ENCODE peak calls at places on chromosomes 16 and 17, in six cellular contexts. P is frontal cortex, M is HCEC 1CT, F is H4, S is heart right ventricle, J is Right ventricle myocardium superior. Z is an unnamed sample.

GRCh38 chr17:10604521-10604920 is 52.6 kb downstream of the MYH3 start:
- DNase-seq in P (no peak), M (no peak), F (no peak), S (no peak), J (no peak), Z (no peak)

GRCh38 chr17:43938838-43939182 is 3.5 kb downstream of the PPY start:
- DNase-seq in P (no peak), M (no peak), F (no peak), S (no peak), J (no peak), Z (no peak)

GRCh38 chr17:62986549-62986948 is 20.5 kb downstream of the TANC2 start:
- DNase-seq in P (no peak), M (no peak), F (no peak), S (no peak), J (no peak), Z (no peak)

GRCh38 chr16:85306071-85306792 is 194.0 kb upstream of the CIBAR2 start:
- DNase-seq in P (peak; percentile 51), M (peak; percentile 57), F (peak; percentile 92), S (peak; percentile 79), J (peak; percentile 92), Z (no peak)

GRCh38 chr16:27189335-27189972 is 13.9 kb upstream of the KDM8 start:
- DNase-seq in P (no peak), M (no peak), F (no peak), S (no peak), J (no peak), Z (no peak)

GRCh38 chr16:52471650-52472370 is 75.1 kb downstream of the TOX3 start:
- DNase-seq in P (no peak), M (no peak), F (peak; percentile 29), S (no peak), J (no peak), Z (no peak)

GRCh38 chr17:61574542-61575351 is 16.3 kb downstream of the NACA2 start:
- DNase-seq in P (no peak), M (peak; percentile 65), F (peak; percentile 65), S (no peak), J (no peak), Z (no peak)

GRCh38 chr17:21030375-21030774 is 12.4 kb downstream of the USP22 start:
- DNase-seq in P (no peak), M (no peak), F (no peak), S (no peak), J (no peak), Z (no peak)

GRCh38 chr17:50710650-50711049 is 2.9 kb upstream of the ANKRD40 start:
- DNase-seq in P (no peak), M (no peak), F (no peak), S (no peak), J (no peak), Z (no peak)

GRCh38 chr17:74453665-74454196 is 12.7 kb upstream of the CD300A start:
- DNase-seq in P (peak; percentile 89), M (no peak), F (no peak), S (no peak), J (no peak), Z (no peak)

GRCh38 chr17:31744541-31744951 is 114.5 kb downstream of the COPRS start:
- DNase-seq in P (no peak), M (no peak), F (peak; percentile 65), S (no peak), J (no peak), Z (no peak)

GRCh38 chr17:76075364-76076099 is 951 bp downstream of the GALR2 start:
- DNase-seq in P (peak; percentile 46), M (no peak), F (no peak), S (no peak), J (no peak), Z (no peak)

GRCh38 chr17:49926886-49927285 is 42.1 kb upstream of the DLX4 start:
- DNase-seq in P (no peak), M (no peak), F (no peak), S (peak; percentile 75), J (peak; percentile 83), Z (no peak)

GRCh38 chr17:55416470-55417052 is 5.1 kb downstream of the MMD start:
- DNase-seq in P (no peak), M (peak; percentile 44), F (no peak), S (no peak), J (no peak), Z (no peak)

GRCh38 chr17:64781810-64782555 is 119.9 kb upstream of the SMURF2 start:
- DNase-seq in P (no peak), M (no peak), F (no peak), S (no peak), J (no peak), Z (no peak)

GRCh38 chr17:77959926-77960521 is 1.5 kb downstream of the TNRC6C start:
- DNase-seq in P (no peak), M (no peak), F (no peak), S (no peak), J (no peak), Z (no peak)

GRCh38 chr17:77189148-77189547 is 48.4 kb downstream of the SEC14L1 start:
- DNase-seq in P (no peak), M (no peak), F (no peak), S (no peak), J (no peak), Z (no peak)

GRCh38 chr16:23729503-23730424 is 16.7 kb upstream of the ERN2 start:
- DNase-seq in P (no peak), M (peak; percentile 35), F (peak; percentile 82), S (no peak), J (no peak), Z (no peak)

GRCh38 chr16:51949260-51949659 is 597.7 kb downstream of the TOX3 start:
- DNase-seq in P (no peak), M (no peak), F (no peak), S (no peak), J (no peak), Z (no peak)

GRCh38 chr17:55219939-55220338 is 44.8 kb upstream of the HLF start:
- DNase-seq in P (no peak), M (no peak), F (no peak), S (no peak), J (no peak), Z (no peak)

GRCh38 chr16:89821438-89822187 is 5.2 kb upstream of the FANCA start:
- DNase-seq in P (no peak), M (no peak), F (no peak), S (no peak), J (no peak), Z (no peak)

GRCh38 chr16:57629516-57630401 is 1.3 kb downstream of the ADGRG1 start:
- DNase-seq in P (no peak), M (no peak), F (no peak), S (peak; percentile 18), J (no peak), Z (no peak)

GRCh38 chr16:1788708-1789100 is 4.8 kb downstream of the IGFALS start:
- DNase-seq in P (no peak), M (no peak), F (no peak), S (peak; percentile 10), J (no peak), Z (no peak)

GRCh38 chr16:52494621-52495020 is 52.3 kb downstream of the TOX3 start:
- DNase-seq in P (no peak), M (no peak), F (no peak), S (no peak), J (no peak), Z (no peak)

GRCh38 chr16:86948046-86948445 is 369.1 kb downstream of the C16orf95 start:
- DNase-seq in P (no peak), M (no peak), F (no peak), S (no peak), J (no peak), Z (no peak)

GRCh38 chr17:38608648-38609047 is 2.9 kb upstream of the SRCIN1 start:
- DNase-seq in P (no peak), M (no peak), F (no peak), S (no peak), J (no peak), Z (no peak)

GRCh38 chr17:45371414-45372324 is 54.8 kb upstream of the MAP3K14 start:
- DNase-seq in P (peak; percentile 48), M (peak; percentile 97), F (peak; percentile 96), S (peak; percentile 80), J (peak; percentile 87), Z (no peak)

GRCh38 chr17:72118588-72119279 is 2.1 kb upstream of the SOX9 start:
- DNase-seq in P (peak; percentile 62), M (peak; percentile 18), F (peak; percentile 73), S (peak; percentile 36), J (no peak), Z (peak; percentile 10)

GRCh38 chr17:55294042-55294751 is 29.4 kb downstream of the HLF start:
- DNase-seq in P (no peak), M (no peak), F (no peak), S (no peak), J (no peak), Z (no peak)

GRCh38 chr17:77115510-77115909 is 25.3 kb upstream of the SEC14L1 start:
- DNase-seq in P (no peak), M (no peak), F (no peak), S (no peak), J (no peak), Z (no peak)

GRCh38 chr17:32523017-32523680 is 36.4 kb downstream of the CDK5R1 start:
- DNase-seq in P (no peak), M (no peak), F (no peak), S (no peak), J (no peak), Z (no peak)

GRCh38 chr17:52287611-52288010 is 129.1 kb upstream of the CA10 start:
- DNase-seq in P (no peak), M (no peak), F (no peak), S (no peak), J (no peak), Z (no peak)

GRCh38 chr17:69874220-69874670 is 200.8 kb upstream of the KCNJ16 start:
- DNase-seq in P (no peak), M (peak; percentile 89), F (no peak), S (no peak), J (no peak), Z (no peak)

GRCh38 chr17:40121191-40121885 is 433 bp upstream of the MSL1 start:
- DNase-seq in P (no peak), M (peak; percentile 41), F (no peak), S (peak; percentile 58), J (peak; percentile 62), Z (peak; percentile 87)

GRCh38 chr17:62681061-62681938 is 53.8 kb downstream of the MRC2 start:
- DNase-seq in P (no peak), M (no peak), F (no peak), S (no peak), J (no peak), Z (no peak)

GRCh38 chr17:64259922-64260321 is 3.1 kb downstream of the TEX2 start:
- DNase-seq in P (no peak), M (peak; percentile 67), F (no peak), S (no peak), J (no peak), Z (no peak)